ENCODE peak calls at places on chromosomes 11 and 22, in five cellular contexts. G, C, K, E and F are unnamed samples.

GRCh38 chr11:131749100-131749499 is 378.7 kb downstream of the NTM start:
- DNase-seq in G (no peak), C (peak; percentile 96), K (no peak), E (no peak), F (no peak)

GRCh38 chr22:35648066-35649025 is at the start of gene APOL6:
- DNase-seq in G (no peak), C (peak; percentile 76), K (peak; percentile 74), E (no peak), F (peak; percentile 48)

GRCh38 chr11:72411623-72412532 is 22.5 kb downstream of the CLPB start:
- DNase-seq in G (peak; percentile 49), C (no peak), K (peak; percentile 72), E (no peak), F (no peak)

GRCh38 chr11:76620471-76620870 is 50.1 kb downstream of the LRRC32 start:
- DNase-seq in G (no peak), C (peak; percentile 89), K (no peak), E (no peak), F (no peak)

GRCh38 chr22:32396746-32397145 is 15.3 kb downstream of the RTCB start:
- DNase-seq in G (peak; percentile 48), C (no peak), K (no peak), E (no peak), F (no peak)

GRCh38 chr22:20211997-20212753 is 55.9 kb downstream of the RTN4R start:
- DNase-seq in G (peak; percentile 63), C (peak; percentile 7), K (peak; percentile 77), E (no peak), F (no peak)

GRCh38 chr11:62853279-62853965 is 14.0 kb upstream of the WDR74 start:
- DNase-seq in G (no peak), C (no peak), K (no peak), E (no peak), F (no peak)

GRCh38 chr11:95453616-95454118 is 222.7 kb upstream of the SESN3 start:
- DNase-seq in G (no peak), C (no peak), K (peak; percentile 68), E (peak; percentile 33), F (peak; percentile 29)

GRCh38 chr11:78910322-78910721 is 335.7 kb upstream of the NARS2 start:
- DNase-seq in G (no peak), C (no peak), K (no peak), E (no peak), F (no peak)

GRCh38 chr11:111635706-111636045 is 33.4 kb downstream of the SIK2 start:
- DNase-seq in G (no peak), C (peak; percentile 67), K (peak; percentile 68), E (no peak), F (no peak)

GRCh38 chr22:39243443-39244072 is 1.2 kb downstream of the PDGFB start:
- DNase-seq in G (no peak), C (no peak), K (no peak), E (no peak), F (peak; percentile 33)

GRCh38 chr22:44182591-44183588 is 2.2 kb downstream of the PARVG start:
- DNase-seq in G (peak; percentile 84), C (no peak), K (peak; percentile 78), E (no peak), F (no peak)

GRCh38 chr11:15742626-15743243 is 613.6 kb downstream of the SOX6 start:
- DNase-seq in G (no peak), C (peak; percentile 50), K (no peak), E (no peak), F (peak; percentile 7)

GRCh38 chr11:134483291-134483690 is 71.2 kb upstream of the B3GAT1 start:
- DNase-seq in G (no peak), C (no peak), K (no peak), E (no peak), F (no peak)

GRCh38 chr22:45208993-45209838 is 31.5 kb downstream of the KIAA0930 start:
- DNase-seq in G (peak; percentile 32), C (peak; percentile 91), K (peak; percentile 68), E (peak; percentile 34), F (peak; percentile 16)

GRCh38 chr11:118417801-118418200 is 16.4 kb downstream of the ATP5MG start:
- DNase-seq in G (no peak), C (no peak), K (no peak), E (no peak), F (no peak)
- H3K27ac ChIP-seq in G (no peak overlapping the region), C (no peak overlapping the region), K (no peak overlapping the region), E (no peak overlapping the region), F (no peak overlapping the region)

DNA sequence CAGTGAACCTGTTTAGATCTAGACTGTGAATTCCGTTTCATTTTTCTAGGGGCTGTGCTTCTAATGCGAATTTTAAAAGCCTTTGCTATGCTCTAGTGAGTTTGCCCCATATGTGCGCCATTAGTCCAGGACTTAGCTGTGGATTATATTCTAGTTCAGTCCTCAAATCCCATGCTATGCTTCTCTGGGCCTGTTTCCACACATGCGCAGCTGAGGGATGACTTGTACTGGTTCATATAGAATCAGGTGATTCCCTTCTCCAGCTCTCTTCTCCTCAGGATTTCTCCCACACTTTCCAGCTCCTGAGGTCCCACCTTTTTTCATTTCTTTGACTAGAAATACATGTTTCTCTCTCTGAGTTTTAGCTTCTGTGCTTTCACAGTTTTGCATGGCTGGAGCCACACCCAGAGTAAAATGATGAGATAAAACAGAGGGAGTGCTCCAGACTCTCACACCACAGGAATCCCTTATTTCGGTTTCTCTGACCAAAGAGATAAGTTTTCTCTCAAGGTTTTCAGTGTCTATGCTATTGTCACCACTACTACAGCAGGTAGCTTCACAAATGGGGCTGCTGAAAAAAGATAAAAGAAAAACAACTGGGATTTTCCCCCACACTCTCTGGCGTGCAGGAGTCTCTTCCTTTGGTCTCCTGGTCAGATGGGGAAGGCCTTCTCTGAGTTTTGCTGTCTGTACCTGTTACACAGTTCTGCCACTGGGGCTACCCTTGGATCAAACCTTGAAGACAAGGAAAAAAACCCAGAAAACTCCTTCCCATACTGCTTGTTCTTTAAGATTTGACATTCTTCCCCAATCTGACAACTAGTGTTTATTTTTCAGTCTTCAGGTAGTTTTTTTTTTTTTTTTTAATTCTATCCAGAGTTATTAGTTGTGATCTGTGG is 96.2 kb upstream of the TEAD1 start:
- DNase-seq in G (no peak), C (no peak), K (no peak), E (no peak), F (no peak)
- TF ChIP-seq CTCF in G (no peak), C (no peak), K (no peak), E (no peak), F (no peak)

DNA sequence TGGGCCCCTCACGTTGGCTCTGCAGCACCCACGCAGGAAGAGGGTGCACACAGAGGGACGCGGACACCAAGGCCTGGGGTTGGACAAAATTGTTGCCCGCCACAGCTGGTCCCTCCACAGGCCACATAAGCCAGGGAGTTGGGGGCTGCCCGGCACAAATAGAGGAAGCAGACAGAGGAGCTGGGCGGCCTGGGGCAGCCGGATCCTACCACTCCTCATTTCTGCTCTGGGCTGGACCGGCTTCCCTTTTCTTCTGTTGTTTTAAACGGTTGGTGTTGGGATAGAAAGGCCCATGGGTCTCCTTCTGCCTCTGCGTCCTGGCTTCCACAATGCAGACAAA is 36.4 kb upstream of the LINC01488 start:
- DNase-seq in G (no peak), C (no peak), K (no peak), E (no peak), F (no peak)
- H3K27ac ChIP-seq in G (peak overlapping the region; percentile 44), C (no peak overlapping the region), K (peak overlapping the region; percentile 82), E (peak overlapping the region; percentile 65), F (peak overlapping the region; percentile 68)

GRCh38 chr11:65516135-65516968 is 8.5 kb upstream of the SCYL1 start:
- DNase-seq in G (no peak), C (no peak), K (peak; percentile 57), E (no peak), F (no peak)
- TF ChIP-seq CTCF in G (no peak), C (no peak), K (no peak), E (no peak), F (no peak)

GRCh38 chr11:3955299-3955665 is 99.8 kb downstream of the STIM1 start:
- DNase-seq in G (no peak), C (no peak), K (no peak), E (no peak), F (peak; percentile 27)
- H3K27ac ChIP-seq in G (no peak overlapping the region), C (no peak overlapping the region), K (no peak overlapping the region), E (no peak overlapping the region), F (no peak overlapping the region)

DNA sequence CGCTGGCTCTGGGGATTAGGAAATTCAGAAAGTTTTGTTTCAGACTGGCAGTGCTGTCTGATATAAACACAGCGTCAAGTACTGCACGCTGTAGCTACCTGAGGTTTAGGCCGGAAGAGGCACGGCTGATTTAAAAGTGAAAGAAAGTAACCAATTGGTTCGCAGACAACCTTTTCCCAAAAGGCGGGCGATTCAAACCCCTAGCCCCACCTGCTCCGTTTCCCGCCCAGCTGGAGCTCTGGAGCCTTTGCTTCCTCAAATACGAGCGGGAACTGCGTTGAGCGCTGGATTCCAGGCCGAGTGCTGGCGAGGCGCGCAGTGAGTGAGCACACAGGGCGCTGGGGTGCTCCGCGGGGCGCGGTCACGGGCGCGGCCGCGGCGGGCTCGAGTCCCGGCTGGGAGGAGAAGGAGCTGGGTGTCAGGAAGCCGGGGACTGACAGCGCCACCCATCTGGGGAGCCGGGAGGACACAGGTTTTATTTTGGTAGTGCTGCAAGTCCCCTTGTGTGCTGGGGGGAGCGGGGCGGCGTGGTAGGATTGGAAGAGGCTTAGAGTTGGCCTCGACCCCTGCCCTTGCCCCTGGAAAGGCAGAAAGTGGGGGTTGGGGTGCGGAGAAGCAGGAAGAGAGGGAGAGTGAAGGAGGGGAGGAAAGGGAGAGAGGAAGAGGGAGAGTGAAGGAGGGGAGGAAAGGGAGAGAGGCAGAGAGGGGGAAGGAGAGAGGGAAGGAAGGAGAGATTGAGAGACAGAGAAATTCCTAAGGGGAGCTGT is 2.1 kb downstream of the FAM111A start:
- DNase-seq in G (peak; percentile 86), C (peak; percentile 78), K (peak; percentile 92), E (peak; percentile 33), F (peak; percentile 85)
- TF ChIP-seq CTCF in G (no peak), C (peak; percentile 4), K (no peak), E (no peak), F (peak; percentile 18)

GRCh38 chr11:10311802-10312201 is 6.9 kb downstream of the ADM start:
- DNase-seq in G (no peak), C (no peak), K (no peak), E (no peak), F (no peak)

GRCh38 chr11:10317281-10317755 is 12.4 kb downstream of the ADM start:
- DNase-seq in G (no peak), C (peak; percentile 14), K (no peak), E (no peak), F (no peak)

GRCh38 chr11:10314199-10315072 is 9.6 kb downstream of the ADM start:
- DNase-seq in G (no peak), C (peak; percentile 71), K (no peak), E (no peak), F (peak; percentile 54)

GRCh38 chr11:10317776-10318526 is 13.1 kb downstream of the ADM start:
- DNase-seq in G (no peak), C (no peak), K (no peak), E (no peak), F (no peak)

GRCh38 chr11:10315083-10315482 is 10.2 kb downstream of the ADM start:
- DNase-seq in G (no peak), C (no peak), K (no peak), E (no peak), F (no peak)
- H3K27ac ChIP-seq in G (no peak overlapping the region), C (no peak overlapping the region), K (no peak overlapping the region), E (no peak overlapping the region), F (no peak overlapping the region)

GRCh38 chr22:41619979-41620645 is 731 bp downstream of the DESI1 start:
- DNase-seq in G (peak; percentile 41), C (no peak), K (peak; percentile 78), E (no peak), F (no peak)
- TF ChIP-seq CTCF in G (no peak), C (no peak), K (no peak), E (no peak), F (no peak)